ENCODE peak calls at places on chromosome 21, in nine cellular contexts. Z is transverse colon, P is GM12878, H is K562, D is HepG2, M is upper lobe of left lung, G is H1, E is sigmoid colon, N is SK-N-SH. Q is an unnamed sample. For H3K4me1, the result is how much of the 10 kb centered on the place peaks cover.

GRCh38 chr21:41752231-41752681 is 14.6 kb downstream of the RIPK4 start:
- DNase-seq in D (no peak), P (no peak), H (no peak), Z (no peak), M (peak), G (no peak), E (no peak), N (no peak), Q (no peak)

GRCh38 chr21:15441060-15441493 is 288.7 kb upstream of the USP25 start:
- DNase-seq in Z (no peak), M (no peak), G (no peak), P (no peak), H (no peak), E (no peak), N (no peak), D (peak), Q (no peak)

GRCh38 chr21:38908537-38908936 is 102.8 kb downstream of the ETS2 start:
- DNase-seq in D (no peak), G (no peak), H (no peak), N (no peak), M (no peak), E (no peak), P (no peak), Z (no peak), Q (no peak)

GRCh38 chr21:27759091-27759659 is 792.3 kb upstream of the ADAMTS5 start:
- DNase-seq in G (peak), D (no peak), M (no peak), H (no peak), E (no peak), N (no peak), Z (peak), P (no peak), Q (no peak)

GRCh38 chr21:39096754-39097153 is 86.5 kb downstream of the PSMG1 start:
- DNase-seq in M (no peak), E (no peak), N (no peak), G (peak), P (no peak), Z (no peak), D (no peak), H (no peak), Q (no peak)

GRCh38 chr21:31874817-31875216 is 2.0 kb downstream of the HUNK start:
- DNase-seq in P (no peak), D (no peak), G (peak), E (no peak), H (no peak), M (peak), N (no peak), Z (peak), Q (no peak)

GRCh38 chr21:37564341-37564923 is 197.9 kb downstream of the DYRK1A start:
- DNase-seq in D (peak), H (peak), N (peak), Z (peak), E (peak), P (peak), G (peak), M (peak), Q (peak)

GRCh38 chr21:26939532-26940181 is 27.2 kb downstream of the ADAMTS5 start:
- DNase-seq in H (no peak), Z (no peak), M (no peak), N (no peak), D (no peak), P (no peak), G (no peak), E (no peak), Q (no peak)

GRCh38 chr21:40696246-40696645 is 150.7 kb downstream of the DSCAM start:
- DNase-seq in P (no peak), E (no peak), H (no peak), N (no peak), D (no peak), G (no peak), Z (no peak), M (no peak), Q (no peak)

GRCh38 chr21:10273196-10273595 is 248.2 kb upstream of the TPTE start:
- DNase-seq in P (no peak), N (no peak), H (no peak), D (no peak), G (no peak), Z (no peak), E (no peak), M (no peak), Q (no peak)

GRCh38 chr21:34615487-34615814 is 538 bp upstream of the RCAN1 start:
- DNase-seq in Z (no peak), G (no peak), N (no peak), M (no peak), D (no peak), E (no peak), H (no peak), P (no peak), Q (no peak)
- H3K4me1 ChIP-seq in Z (under half), G (under half), N (under half), M (under half), D (under half), E (under half), H (under half), P (under half), Q (under half)

DNA sequence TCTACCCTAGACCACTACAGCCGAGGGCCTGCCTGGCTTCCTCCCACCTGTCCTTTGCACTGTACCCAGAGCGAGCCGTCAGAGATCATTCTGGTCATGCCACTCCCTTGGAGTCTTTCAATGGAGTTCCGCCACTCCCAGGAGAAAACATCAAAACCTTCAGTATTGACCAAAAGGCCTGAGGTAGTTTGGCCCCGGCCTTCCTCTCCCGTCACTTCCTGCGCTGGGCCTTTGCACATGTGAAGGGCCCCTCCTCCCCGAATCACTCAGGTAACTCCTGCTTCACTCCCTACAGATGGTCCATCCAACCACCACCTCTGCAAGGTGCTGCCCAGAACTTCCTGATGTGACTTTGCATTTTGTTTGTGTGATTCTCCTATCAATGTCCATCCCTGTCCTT is 26.6 kb downstream of the UBE2G2 start:
- DNase-seq in Z (no peak), G (no peak), E (no peak), P (no peak), H (no peak), D (no peak), M (no peak), N (no peak), Q (no peak)
- TF ChIP-seq EP300 in Z (no peak), G (no peak), E (no peak), P (no peak), H (no peak), D (no peak), M (no peak), N (no peak), Q (no peak)

GRCh38 chr21:45134677-45135076 is 60.3 kb downstream of the ADARB1 start:
- DNase-seq in P (no peak), N (no peak), D (no peak), E (no peak), M (no peak), H (no peak), Z (no peak), G (no peak), Q (no peak)

GRCh38 chr21:45131537-45131999 is 57.2 kb downstream of the ADARB1 start:
- DNase-seq in N (no peak), P (no peak), M (peak), E (no peak), D (no peak), Z (no peak), H (no peak), G (no peak), Q (no peak)

GRCh38 chr21:45130324-45130774 is 56.0 kb downstream of the ADARB1 start:
- DNase-seq in P (no peak), M (no peak), D (no peak), H (no peak), Z (no peak), N (no peak), E (peak), G (no peak), Q (no peak)

GRCh38 chr21:45135122-45135521 is 60.7 kb downstream of the ADARB1 start:
- DNase-seq in P (no peak), E (no peak), M (no peak), G (no peak), H (no peak), N (no peak), D (no peak), Z (no peak), Q (no peak)

DNA sequence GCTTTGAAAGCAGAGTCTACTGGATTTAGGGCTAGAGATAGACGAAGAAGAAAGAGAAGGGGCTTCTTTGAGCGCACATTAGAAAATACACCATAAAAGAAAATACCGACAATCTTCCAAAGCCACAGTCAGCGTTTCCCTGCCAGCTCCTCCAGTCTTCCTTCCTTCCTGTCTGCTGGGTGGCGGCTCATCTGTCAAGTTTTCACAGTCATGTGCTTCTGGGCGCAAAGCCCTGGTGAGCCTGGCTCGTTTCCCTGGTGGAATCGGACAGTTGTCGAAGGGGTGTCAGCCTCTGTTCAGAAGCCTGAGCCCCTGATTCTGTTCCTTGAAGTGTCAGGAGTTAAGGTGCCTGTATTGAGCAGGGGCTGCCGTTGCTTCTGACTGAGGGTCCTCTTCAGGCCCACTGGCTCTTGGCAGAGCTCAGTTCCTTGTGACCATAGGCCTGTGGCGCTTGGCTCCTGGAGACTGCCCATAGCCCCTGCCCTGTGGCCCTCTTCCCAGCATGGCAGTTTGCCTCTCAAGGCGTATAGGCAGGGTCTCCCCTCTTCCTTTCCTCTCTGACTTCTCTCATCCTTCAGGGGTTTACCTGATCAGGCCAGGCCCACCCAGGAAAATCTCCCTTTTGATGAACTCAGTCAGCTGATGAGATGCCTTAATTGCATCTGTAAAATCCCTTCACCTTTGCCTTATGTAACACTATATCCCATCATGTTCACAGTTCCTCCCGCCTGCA is 58.6 kb downstream of the ADARB1 start:
- DNase-seq in P (no peak), E (no peak), M (no peak), Z (no peak), G (no peak), D (no peak), H (no peak), N (no peak), Q (no peak)
- TF ChIP-seq POLR2AphosphoS5 in P (no peak), E (no peak), M (no peak), Z (no peak), G (no peak), D (no peak), H (no peak), N (no peak), Q (no peak)

DNA sequence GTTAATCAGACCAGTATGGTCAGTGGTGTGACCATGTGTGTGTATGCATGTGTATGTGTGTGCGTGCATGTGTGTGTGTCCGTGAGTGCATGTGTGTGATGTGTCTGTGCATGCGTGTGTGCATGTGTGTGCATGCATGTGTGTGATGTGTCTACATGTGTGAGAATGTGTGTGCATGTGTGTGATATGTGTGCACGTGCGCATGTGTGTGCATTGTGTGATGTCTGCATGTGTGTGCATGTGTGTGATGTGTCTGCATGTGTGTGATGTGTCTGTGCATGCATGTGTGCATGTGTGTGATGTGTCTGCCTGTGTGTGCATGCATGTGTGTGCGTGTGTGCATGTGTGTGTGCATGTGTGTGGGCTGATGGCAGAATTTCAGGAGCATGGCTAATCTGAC is 58.2 kb downstream of the SIK1 start:
- DNase-seq in P (no peak), G (no peak), M (no peak), N (no peak), Z (no peak), D (no peak), E (no peak), H (no peak), Q (no peak)
- H3K4me1 ChIP-seq in P (under half), G (under half), M (under half), N (under half), Z (under half), D (under half), E (under half), H (under half), Q (under half)